ENCODE peak calls at places on chromosomes 4 and X, in nine cellular contexts. A is tibial nerve, Z is stomach, P is suprapubic skin, Q is ovary, W is A549, F is upper lobe of left lung, K is K562, L is HepG2. D is an unnamed sample.

GRCh38 chr4:86892639-86892965 is 380 bp upstream of the C4orf36 start:
- DNase-seq in A (no peak), Z (no peak), P (no peak), Q (no peak), W (no peak), F (no peak), K (no peak), L (no peak), D (no peak)

GRCh38 chr4:152807294-152807829 is 27.6 kb downstream of the ARFIP1 start:
- DNase-seq in A (no peak), Z (no peak), P (no peak), Q (no peak), W (no peak), F (no peak), K (no peak), L (no peak), D (no peak)

GRCh38 chrX:129824620-129825019 is 19.1 kb downstream of the ZDHHC9 start:
- DNase-seq in A (no peak), Z (no peak), P (no peak), Q (no peak), W (no peak), F (no peak), K (no peak), L (no peak), D (no peak)

GRCh38 chr4:121811122-121811521 is 10.0 kb downstream of the EXOSC9 start:
- DNase-seq in A (no peak), Z (no peak), P (no peak), Q (no peak), W (no peak), F (no peak), K (no peak), L (no peak), D (no peak)

GRCh38 chr4:118948545-118949144 is 60.0 kb downstream of the SYNPO2 start:
- DNase-seq in A (no peak), Z (no peak), P (no peak), Q (no peak), W (no peak), F (no peak), K (no peak), L (no peak), D (no peak)

GRCh38 chr4:137510866-137511265 is 21.4 kb downstream of the PCDH18 start:
- DNase-seq in A (no peak), Z (no peak), P (no peak), Q (no peak), W (no peak), F (no peak), K (no peak), L (no peak), D (no peak)

GRCh38 chrX:129737921-129738320 is 858 bp upstream of the XPNPEP2 start:
- DNase-seq in A (no peak), Z (no peak), P (no peak), Q (no peak), W (no peak), F (no peak), K (no peak), L (no peak), D (no peak)

GRCh38 chrX:153414838-153415552 is 3.7 kb downstream of the ZFP92 start:
- DNase-seq in A (no peak), Z (no peak), P (no peak), Q (peak), W (no peak), F (peak), K (no peak), L (no peak), D (no peak)

GRCh38 chr4:150002561-150002960 is 75.7 kb upstream of the DCLK2 start:
- DNase-seq in A (no peak), Z (no peak), P (no peak), Q (no peak), W (no peak), F (no peak), K (no peak), L (no peak), D (no peak)

GRCh38 chr4:101019941-101020401 is 327.4 kb downstream of the PPP3CA start:
- DNase-seq in A (no peak), Z (no peak), P (no peak), Q (no peak), W (no peak), F (no peak), K (no peak), L (peak), D (no peak)

GRCh38 chr4:120801171-120801758 is 121.3 kb downstream of the PRDM5 start:
- DNase-seq in A (no peak), Z (no peak), P (peak), Q (no peak), W (no peak), F (no peak), K (no peak), L (no peak), D (no peak)

GRCh38 chrX:122866527-122866926 is 317.6 kb upstream of the GRIA3 start:
- DNase-seq in A (no peak), Z (no peak), P (no peak), Q (no peak), W (no peak), F (no peak), K (no peak), L (no peak), D (no peak)

GRCh38 chr4:8683462-8683861 is 90.9 kb downstream of the CPZ start:
- DNase-seq in A (peak), Z (no peak), P (no peak), Q (no peak), W (no peak), F (no peak), K (no peak), L (no peak), D (no peak)

GRCh38 chrX:55488559-55489314 is 911 bp downstream of the USP51 start:
- DNase-seq in A (peak), Z (peak), P (peak), Q (peak), W (peak), F (peak), K (peak), L (no peak), D (peak)

GRCh38 chr4:78845469-78845868 is 69.3 kb downstream of the BMP2K start:
- DNase-seq in A (no peak), Z (no peak), P (no peak), Q (no peak), W (no peak), F (no peak), K (no peak), L (no peak), D (no peak)

GRCh38 chrX:68710870-68711576 is 63.6 kb downstream of the STARD8 start:
- DNase-seq in A (no peak), Z (peak), P (no peak), Q (no peak), W (peak), F (peak), K (peak), L (peak), D (no peak)

GRCh38 chr4:127188847-127189246 is 443.9 kb upstream of the INTU start:
- DNase-seq in A (no peak), Z (no peak), P (no peak), Q (no peak), W (no peak), F (no peak), K (no peak), L (no peak), D (no peak)

GRCh38 chrX:141467442-141467841 is 117.1 kb downstream of the SPANXA1 start:
- DNase-seq in A (no peak), Z (no peak), P (no peak), Q (no peak), W (no peak), F (no peak), K (no peak), L (no peak), D (no peak)

GRCh38 chr4:22233257-22233656 is 282.6 kb downstream of the ADGRA3 start:
- DNase-seq in A (no peak), Z (no peak), P (no peak), Q (no peak), W (no peak), F (no peak), K (no peak), L (no peak), D (no peak)

GRCh38 chrX:150486011-150486410 is 82.4 kb upstream of the MTM1 start:
- DNase-seq in A (no peak), Z (peak), P (no peak), Q (peak), W (peak), F (peak), K (peak), L (peak), D (peak)

GRCh38 chr4:84232311-84233095 is 266.6 kb downstream of the NKX6-1 start:
- DNase-seq in A (no peak), Z (no peak), P (no peak), Q (no peak), W (no peak), F (no peak), K (no peak), L (no peak), D (no peak)

GRCh38 chr4:118801895-118802575 is 33.9 kb downstream of the SEC24D start:
- DNase-seq in A (no peak), Z (no peak), P (no peak), Q (no peak), W (no peak), F (no peak), K (no peak), L (no peak), D (no peak)

GRCh38 chrX:23783569-23784486 is 855 bp downstream of the SAT1 start:
- DNase-seq in A (no peak), Z (no peak), P (no peak), Q (no peak), W (no peak), F (no peak), K (peak), L (no peak), D (no peak)

GRCh38 chrX:23782455-23782854 is 518 bp upstream of the SAT1 start:
- DNase-seq in A (no peak), Z (no peak), P (no peak), Q (no peak), W (no peak), F (no peak), K (no peak), L (peak), D (no peak)

GRCh38 chrX:23776363-23776762 is 6.6 kb upstream of the SAT1 start:
- DNase-seq in A (no peak), Z (no peak), P (no peak), Q (no peak), W (no peak), F (no peak), K (no peak), L (no peak), D (no peak)

GRCh38 chrX:23782863-23783568 is at the start of gene SAT1:
- DNase-seq in A (peak), Z (peak), P (peak), Q (peak), W (peak), F (peak), K (peak), L (peak), D (peak)

DNA sequence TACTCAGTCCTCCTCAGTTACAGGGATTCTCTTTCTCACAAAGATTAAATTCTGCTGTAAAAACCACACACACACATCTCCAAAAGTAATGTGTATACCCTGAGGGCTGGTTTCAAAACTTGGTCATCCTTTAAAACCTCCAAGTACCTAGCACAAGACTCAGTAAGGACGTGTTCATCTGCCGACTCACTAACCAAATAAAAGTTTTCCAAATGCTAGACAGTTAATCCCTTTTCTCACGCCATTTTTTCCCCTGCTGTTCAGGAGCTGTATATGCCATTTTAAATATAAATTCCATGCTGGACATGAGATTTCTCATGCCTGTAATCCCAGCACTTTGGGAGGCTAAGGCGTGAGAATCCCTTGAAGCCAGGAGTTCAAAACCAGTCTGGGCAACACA is 3.9 kb upstream of the SAT1 start:
- DNase-seq in A (no peak), Z (no peak), P (no peak), Q (no peak), W (peak), F (no peak), K (no peak), L (no peak), D (no peak)
- TF ChIP-seq CTCF in A (no peak), Z (peak), P (no peak), Q (no peak), W (peak), F (no peak), K (no peak), L (no peak), D (no peak)

GRCh38 chrX:140050906-140051305 is 85.6 kb upstream of the CXorf66 start:
- DNase-seq in A (no peak), Z (no peak), P (no peak), Q (no peak), W (no peak), F (no peak), K (no peak), L (no peak), D (no peak)
- TF ChIP-seq POLR2A in A (no peak), Z (no peak), P (no peak), Q (no peak), W (no peak), F (no peak), K (no peak), L (no peak), D (no peak)

DNA sequence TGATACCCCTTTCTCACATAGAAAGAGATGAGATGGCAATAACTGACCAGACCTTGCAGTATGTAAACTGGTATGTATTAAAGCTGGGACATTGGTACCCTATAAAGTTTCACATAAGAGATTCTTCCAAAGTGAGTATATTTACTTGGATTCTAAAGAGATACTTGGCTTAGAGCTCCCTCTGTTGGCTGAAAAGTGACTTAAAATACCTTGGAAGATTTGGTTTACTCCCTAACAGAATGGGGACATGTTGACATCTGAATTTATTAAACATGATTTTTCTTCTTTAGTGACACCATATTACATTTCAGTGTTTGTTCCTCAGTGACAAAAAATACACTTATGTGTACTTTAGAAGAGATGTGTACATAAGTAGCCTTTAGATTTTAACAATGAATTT is 47.9 kb upstream of the RGN start:
- DNase-seq in A (no peak), Z (no peak), P (no peak), Q (no peak), W (peak), F (no peak), K (peak), L (peak), D (no peak)
- TF ChIP-seq EP300 in A (no peak), Z (no peak), P (no peak), Q (no peak), W (no peak), F (no peak), K (no peak), L (no peak), D (no peak)

GRCh38 chr4:94419549-94419948 is 32.2 kb upstream of the PDLIM5 start:
- DNase-seq in A (no peak), Z (no peak), P (no peak), Q (no peak), W (no peak), F (no peak), K (no peak), L (no peak), D (no peak)

GRCh38 chr4:94416335-94416734 is 35.4 kb upstream of the PDLIM5 start:
- DNase-seq in A (no peak), Z (no peak), P (no peak), Q (no peak), W (no peak), F (no peak), K (no peak), L (no peak), D (no peak)

GRCh38 chr4:94416981-94417380 is 34.8 kb upstream of the PDLIM5 start:
- DNase-seq in A (no peak), Z (no peak), P (no peak), Q (no peak), W (no peak), F (no peak), K (no peak), L (no peak), D (no peak)

GRCh38 chr4:94419956-94420355 is 31.8 kb upstream of the PDLIM5 start:
- DNase-seq in A (no peak), Z (no peak), P (no peak), Q (no peak), W (no peak), F (no peak), K (no peak), L (peak), D (no peak)

GRCh38 chr4:94420356-94420755 is 31.4 kb upstream of the PDLIM5 start:
- DNase-seq in A (no peak), Z (no peak), P (no peak), Q (no peak), W (no peak), F (no peak), K (no peak), L (no peak), D (no peak)
- TF ChIP-seq CTCF in A (no peak), Z (no peak), P (no peak), Q (no peak), W (no peak), F (no peak), K (no peak), L (no peak), D (no peak)

GRCh38 chrX:15785176-15785735 is 5.0 kb upstream of the ZRSR2 start:
- DNase-seq in A (no peak), Z (no peak), P (no peak), Q (no peak), W (no peak), F (no peak), K (no peak), L (peak), D (no peak)

GRCh38 chrX:15786930-15787329 is 3.4 kb upstream of the ZRSR2 start:
- DNase-seq in A (no peak), Z (no peak), P (no peak), Q (no peak), W (no peak), F (peak), K (no peak), L (no peak), D (no peak)

GRCh38 chrX:15781964-15782711 is 8.1 kb upstream of the ZRSR2 start:
- DNase-seq in A (no peak), Z (no peak), P (no peak), Q (no peak), W (no peak), F (no peak), K (no peak), L (no peak), D (peak)
- TF ChIP-seq POLR2A in A (no peak), Z (no peak), P (no peak), Q (no peak), W (no peak), F (no peak), K (no peak), L (no peak), D (no peak)

GRCh38 chrX:44036336-44036735 is 63.1 kb upstream of the NDP start:
- DNase-seq in A (no peak), Z (no peak), P (no peak), Q (no peak), W (no peak), F (no peak), K (no peak), L (no peak), D (no peak)
- TF ChIP-seq EP300 in A (no peak), Z (no peak), P (no peak), Q (no peak), W (no peak), F (no peak), K (no peak), L (no peak), D (no peak)

GRCh38 chr4:79918292-79918691 is 154.7 kb downstream of the ANTXR2 start:
- DNase-seq in A (no peak), Z (no peak), P (no peak), Q (no peak), W (no peak), F (no peak), K (no peak), L (no peak), D (no peak)

GRCh38 chr4:79920454-79920853 is 152.6 kb downstream of the ANTXR2 start:
- DNase-seq in A (no peak), Z (no peak), P (no peak), Q (no peak), W (no peak), F (no peak), K (no peak), L (no peak), D (no peak)

GRCh38 chr4:79922011-79922410 is 151.0 kb downstream of the ANTXR2 start:
- DNase-seq in A (no peak), Z (no peak), P (no peak), Q (no peak), W (no peak), F (no peak), K (no peak), L (no peak), D (no peak)

GRCh38 chr4:79927931-79928330 is 145.1 kb downstream of the ANTXR2 start:
- DNase-seq in A (no peak), Z (no peak), P (no peak), Q (no peak), W (no peak), F (no peak), K (no peak), L (no peak), D (no peak)

GRCh38 chr4:79923290-79923689 is 149.7 kb downstream of the ANTXR2 start:
- DNase-seq in A (no peak), Z (no peak), P (no peak), Q (no peak), W (no peak), F (no peak), K (no peak), L (no peak), D (no peak)
- TF ChIP-seq CTCF in A (no peak), Z (no peak), P (no peak), Q (no peak), W (no peak), F (no peak), K (no peak), L (no peak), D (no peak)